ENCODE peak calls at places on chromosomes 13 and 19, in six cellular contexts. A, I, R, K, X and T are unnamed samples.

GRCh38 chr13:66556306-66556705 is 673.8 kb downstream of the PCDH9 start:
- DNase-seq in A (no peak), I (no peak), R (no peak), K (no peak), X (no peak), T (no peak)

GRCh38 chr13:77509221-77509620 is 26.3 kb upstream of the SCEL start:
- DNase-seq in A (no peak), I (no peak), R (no peak), K (no peak), X (no peak), T (no peak)

GRCh38 chr13:33316890-33317289 is 31.3 kb upstream of the STARD13 start:
- DNase-seq in A (no peak), I (no peak), R (no peak), K (no peak), X (no peak), T (no peak)

GRCh38 chr13:28707629-28708427 is 10.9 kb downstream of the SLC46A3 start:
- DNase-seq in A (no peak), I (no peak), R (no peak), K (peak), X (no peak), T (no peak)

GRCh38 chr13:20394506-20394905 is 131.2 kb downstream of the CRYL1 start:
- DNase-seq in A (no peak), I (no peak), R (no peak), K (no peak), X (no peak), T (no peak)

GRCh38 chr13:41579168-41579567 is 121.8 kb downstream of the RGCC start:
- DNase-seq in A (peak), I (no peak), R (no peak), K (no peak), X (no peak), T (no peak)

GRCh38 chr13:66468656-66469055 is 761.5 kb downstream of the PCDH9 start:
- DNase-seq in A (no peak), I (no peak), R (no peak), K (no peak), X (no peak), T (no peak)

GRCh38 chr13:34719060-34719875 is 222.8 kb upstream of the NBEA start:
- DNase-seq in A (no peak), I (no peak), R (no peak), K (no peak), X (no peak), T (no peak)

GRCh38 chr19:42038675-42039074 is 31.3 kb downstream of the GRIK5 start:
- DNase-seq in A (no peak), I (no peak), R (no peak), K (no peak), X (no peak), T (no peak)

GRCh38 chr19:32404939-32405430 is 585 bp upstream of the DPY19L3 start:
- DNase-seq in A (no peak), I (no peak), R (no peak), K (no peak), X (peak), T (peak)